ENCODE peak calls at places on chromosomes 6 and 20, in six cellular contexts. Z is GM12891, X is GM12878, R is HepG2, S is H1, E is K562. I is an unnamed sample.
A peak's percentile ranks its signal among the peaks of the same experiment; 100 is the strongest.

GRCh38 chr6:90676516-90676915 is 89.6 kb upstream of the MAP3K7 start:
- DNase-seq in Z (no peak), S (no peak), X (no peak), R (no peak), E (no peak), I (no peak)

GRCh38 chr6:170497845-170498281 is 55.2 kb downstream of the PSMB1 start:
- DNase-seq in E (no peak), Z (no peak), X (no peak), R (no peak), S (peak; percentile 67), I (no peak)

GRCh38 chr6:50818673-50819072 is at the start of gene TFAP2B:
- DNase-seq in E (no peak), X (no peak), R (no peak), S (no peak), Z (no peak), I (no peak)

GRCh38 chr6:81741689-81742088 is 10.8 kb downstream of the TENT5A start:
- DNase-seq in R (no peak), S (no peak), X (no peak), Z (no peak), E (no peak), I (no peak)

GRCh38 chr6:88165087-88165876 is 865 bp downstream of the CNR1 start:
- DNase-seq in S (no peak), E (no peak), X (no peak), Z (no peak), R (no peak), I (no peak)

GRCh38 chr20:41058007-41058673 is 29.5 kb downstream of the TOP1 start:
- DNase-seq in R (peak; percentile 55), E (no peak), S (no peak), Z (no peak), X (no peak), I (no peak)

GRCh38 chr6:163766936-163767335 is 352.4 kb downstream of the QKI start:
- DNase-seq in X (no peak), Z (no peak), S (no peak), R (no peak), E (no peak), I (no peak)

GRCh38 chr20:63228786-63229185 is 6.9 kb upstream of the BIRC7 start:
- DNase-seq in Z (no peak), X (no peak), S (no peak), R (no peak), E (peak; percentile 29), I (no peak)

GRCh38 chr6:72218125-72218524 is 331.8 kb downstream of the RIMS1 start:
- DNase-seq in Z (no peak), R (peak; percentile 17), X (no peak), E (no peak), S (peak; percentile 61), I (no peak)

GRCh38 chr6:90523779-90524310 is 63.0 kb downstream of the MAP3K7 start:
- DNase-seq in R (no peak), Z (no peak), E (no peak), S (no peak), X (no peak), I (no peak)

GRCh38 chr20:2086980-2087377 is 14.6 kb upstream of the STK35 start:
- DNase-seq in R (no peak), X (no peak), E (no peak), S (no peak), Z (no peak), I (no peak)

GRCh38 chr20:59153355-59153681 is 10.3 kb upstream of the ZNF831 start:
- DNase-seq in X (no peak), R (no peak), S (no peak), E (no peak), Z (no peak), I (no peak)

GRCh38 chr6:89080281-89081128 is at the start of gene PNRC1:
- DNase-seq in Z (peak; percentile 81), E (peak; percentile 93), S (peak; percentile 100), X (peak; percentile 96), R (peak; percentile 95), I (peak; percentile 83)

GRCh38 chr6:38077488-38078015 is 258.0 kb downstream of the ZFAND3 start:
- DNase-seq in X (no peak), Z (no peak), S (no peak), R (no peak), E (no peak), I (no peak)

GRCh38 chr6:88377976-88378580 is 211.9 kb upstream of the CNR1 start:
- DNase-seq in X (no peak), R (no peak), E (peak; percentile 8), Z (no peak), S (no peak), I (no peak)

GRCh38 chr20:62470003-62470402 is 5.8 kb downstream of the GATA5 start:
- DNase-seq in S (no peak), X (no peak), R (no peak), E (no peak), Z (no peak), I (no peak)

GRCh38 chr6:167492096-167492449 is 167.2 kb downstream of the TTLL2 start:
- DNase-seq in Z (no peak), E (no peak), X (no peak), S (no peak), R (no peak), I (no peak)

GRCh38 chr6:95094751-95095150 is 482.6 kb upstream of the MANEA start:
- DNase-seq in X (no peak), S (no peak), Z (no peak), R (no peak), E (no peak), I (no peak)

GRCh38 chr20:1809611-1810510 is 85.3 kb upstream of the SIRPA start:
- DNase-seq in X (no peak), R (no peak), E (no peak), Z (no peak), S (no peak), I (no peak)

GRCh38 chr6:140385686-140386085 is 1011.2 kb upstream of the CITED2 start:
- DNase-seq in E (no peak), Z (no peak), R (no peak), S (no peak), X (no peak), I (no peak)

GRCh38 chr6:27871919-27872633 is 40.1 kb downstream of the OR2B2 start:
- DNase-seq in Z (peak; percentile 54), E (no peak), S (peak; percentile 89), R (no peak), X (peak; percentile 99), I (peak; percentile 52)

GRCh38 chr6:39756582-39756981 is 31.4 kb upstream of the KIF6 start:
- DNase-seq in R (no peak), X (no peak), Z (no peak), S (no peak), E (no peak), I (no peak)

GRCh38 chr20:62142252-62143117 is 709 bp downstream of the PSMA7 start:
- DNase-seq in R (no peak), Z (no peak), S (no peak), E (no peak), X (no peak), I (no peak)

GRCh38 chr20:44394520-44395182 is 39.2 kb downstream of the HNF4A start:
- DNase-seq in S (no peak), E (peak; percentile 40), Z (no peak), R (peak; percentile 100), X (no peak), I (no peak)

DNA sequence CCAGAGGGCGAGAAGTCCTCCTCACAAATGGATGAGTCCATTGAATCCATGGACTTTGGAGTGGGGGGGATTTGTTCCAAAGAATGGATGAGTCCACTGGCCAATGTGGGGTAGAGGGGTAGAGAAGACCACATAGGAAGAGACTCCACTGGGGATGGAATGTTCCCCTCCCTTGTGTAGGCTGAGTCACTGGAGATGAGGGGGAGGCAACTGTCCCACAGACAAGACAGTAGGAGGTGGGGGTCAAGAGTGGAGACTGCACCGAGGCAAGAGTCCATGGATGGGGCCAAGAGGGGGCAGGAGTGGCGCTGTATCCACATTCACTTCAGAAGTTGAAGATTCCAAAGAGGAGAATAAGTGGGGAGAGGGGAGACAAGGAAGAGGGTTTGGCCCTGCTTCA is 4.4 kb downstream of the EGFL8 start:
- DNase-seq in Z (no peak), X (no peak), E (peak; percentile 79), R (no peak), S (no peak), I (no peak)
- TF ChIP-seq POLR2A in Z (no peak), X (no peak), E (peak; percentile 63), R (no peak), S (no peak), I (no peak)

GRCh38 chr6:168713013-168713412 is 272.0 kb downstream of the SMOC2 start:
- DNase-seq in R (no peak), E (no peak), X (no peak), Z (no peak), S (no peak), I (no peak)

GRCh38 chr6:168709440-168709839 is 268.5 kb downstream of the SMOC2 start:
- DNase-seq in E (no peak), Z (no peak), X (no peak), S (no peak), R (no peak), I (no peak)

GRCh38 chr6:168709991-168710390 is 269.0 kb downstream of the SMOC2 start:
- DNase-seq in R (no peak), X (no peak), S (no peak), Z (no peak), E (no peak), I (no peak)

GRCh38 chr6:168711666-168712300 is 270.8 kb downstream of the SMOC2 start:
- DNase-seq in X (no peak), S (no peak), R (no peak), Z (no peak), E (no peak), I (no peak)

DNA sequence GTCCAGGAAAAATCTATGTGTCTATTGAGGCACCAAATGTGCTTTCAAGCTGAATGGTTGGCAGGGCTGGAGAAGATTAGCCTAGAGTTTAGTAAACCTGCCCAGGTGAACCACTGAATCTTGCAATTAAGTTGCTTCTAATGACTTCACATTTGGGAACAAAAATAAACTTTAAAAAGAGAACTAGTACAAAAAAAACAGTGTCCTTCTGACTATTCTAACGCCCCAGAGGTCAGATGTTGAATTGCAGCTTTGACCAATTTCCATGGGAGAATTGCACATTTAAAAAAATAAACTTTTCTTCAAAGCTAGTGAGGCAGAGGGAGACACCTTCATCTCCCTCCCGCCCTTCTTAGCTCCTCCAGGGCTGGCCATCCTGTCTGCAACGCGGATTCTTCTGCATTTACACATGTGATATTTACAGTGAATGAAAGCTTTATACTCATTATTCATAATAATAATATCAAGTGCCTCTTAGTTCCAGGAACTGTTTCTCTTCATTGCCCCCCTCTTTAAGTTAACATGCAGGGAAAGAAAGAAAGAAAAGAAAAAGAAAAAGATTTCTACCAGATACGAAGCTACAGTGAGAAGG is 270.2 kb downstream of the SMOC2 start:
- DNase-seq in R (no peak), X (no peak), Z (no peak), S (no peak), E (peak; percentile 32), I (no peak)
- TF ChIP-seq TAF1 in R (no peak), X (no peak), Z (no peak), S (no peak), E (no peak), I (no peak)

DNA sequence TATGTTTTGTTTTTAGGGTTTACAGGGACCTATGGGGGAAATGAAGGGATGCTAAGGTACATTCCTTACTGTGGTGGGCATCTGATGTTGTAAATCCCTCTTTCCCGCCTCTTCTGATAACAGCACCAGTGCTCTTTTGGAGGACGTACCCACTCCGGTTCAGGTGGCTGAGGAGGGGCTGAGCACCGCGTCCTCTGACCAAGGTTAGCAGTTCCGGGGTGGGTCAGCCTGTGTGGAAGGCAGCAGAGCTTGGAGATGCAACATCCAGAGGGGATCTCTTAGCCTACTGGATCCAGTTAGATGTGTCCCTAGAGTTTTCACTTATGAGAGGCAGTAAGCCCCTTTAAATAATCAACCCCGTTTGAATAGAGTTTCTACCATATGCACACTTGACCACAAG is 135.3 kb upstream of the KCNG1 start:
- DNase-seq in Z (no peak), E (no peak), X (no peak), R (no peak), S (peak; percentile 24), I (no peak)
- TF ChIP-seq POLR2A in Z (no peak), E (no peak), X (no peak), R (no peak), S (no peak), I (no peak)

GRCh38 chr20:33539129-33539528 is 49.2 kb downstream of the CBFA2T2 start:
- DNase-seq in S (no peak), Z (no peak), R (peak; percentile 58), X (no peak), E (no peak), I (no peak)
- TF ChIP-seq TAF1 in S (no peak), Z (no peak), R (no peak), X (no peak), E (no peak), I (no peak)

I was measured in GM12892.